ENCODE peak calls at places on chromosomes 7 and 10, in four cellular contexts. S is HT1080; G is brain microvascular endothelial cell; D is stimulated activated CD8-positive, alpha-beta memory T cell treated with anti-CD3 and anti-CD28 coated beads, Interleukin-4, amount 100 ng/mL, for 48 hours. J is an unnamed sample.

GRCh38 chr7:156074982-156075615 is 262.8 kb upstream of the SHH start:
- DNase-seq in G (no peak), S (no peak), D (no peak), J (no peak)

GRCh38 chr7:151010307-151011096 is 13.8 kb downstream of the ATG9B start:
- DNase-seq in G (no peak), S (no peak), D (peak; percentile 58), J (no peak)

GRCh38 chr7:137850586-137850985 is 3.8 kb upstream of the DGKI start:
- DNase-seq in D (no peak), S (peak; percentile 47), G (peak; percentile 31), J (no peak)

GRCh38 chr7:149860821-149861727 is 12.7 kb upstream of the ATP6V0E2 start:
- DNase-seq in S (no peak), G (no peak), D (no peak), J (no peak)

GRCh38 chr10:29554660-29555059 is 80.1 kb downstream of the SVIL start:
- DNase-seq in G (peak; percentile 65), D (peak; percentile 25), S (peak; percentile 37), J (no peak)

GRCh38 chr7:129914536-129915272 is 38.1 kb downstream of the UBE2H start:
- DNase-seq in S (no peak), G (no peak), D (no peak), J (no peak)

GRCh38 chr10:29532256-29532878 is 102.4 kb downstream of the SVIL start:
- DNase-seq in D (no peak), G (no peak), S (no peak), J (no peak)

GRCh38 chr7:36181668-36182067 is 28.6 kb downstream of the EEPD1 start:
- DNase-seq in D (no peak), G (no peak), S (no peak), J (no peak)

GRCh38 chr10:49601857-49602256 is 8.3 kb upstream of the SLC18A3 start:
- DNase-seq in D (no peak), G (peak; percentile 56), S (peak; percentile 66), J (peak; percentile 48)

GRCh38 chr7:121219031-121219430 is 109.8 kb upstream of the WNT16 start:
- DNase-seq in G (no peak), D (no peak), S (no peak), J (no peak)

GRCh38 chr10:677038-677437 is 12.4 kb downstream of the DIP2C start:
- DNase-seq in G (no peak), S (peak; percentile 61), D (no peak), J (no peak)

GRCh38 chr7:125127304-125127703 is 197.7 kb upstream of the POT1 start:
- DNase-seq in G (no peak), S (no peak), D (no peak), J (no peak)

GRCh38 chr10:106894675-106895074 is 269.8 kb downstream of the SORCS1 start:
- DNase-seq in D (no peak), G (no peak), S (no peak), J (no peak)

GRCh38 chr7:104845541-104845940 is 168.5 kb upstream of the KMT2E start:
- DNase-seq in S (no peak), G (no peak), D (no peak), J (no peak)

GRCh38 chr7:73909051-73909941 is 48.3 kb downstream of the TMEM270 start:
- DNase-seq in G (no peak), S (no peak), D (no peak), J (no peak)

GRCh38 chr10:121838931-121839330 is 88.9 kb downstream of the ATE1 start:
- DNase-seq in D (no peak), S (peak; percentile 50), G (no peak), J (no peak)

GRCh38 chr10:17226891-17227303 is 1.1 kb upstream of the VIM start:
- DNase-seq in D (no peak), G (no peak), S (peak; percentile 58), J (no peak)

GRCh38 chr7:46835556-46835955 is 746.4 kb downstream of the TNS3 start:
- DNase-seq in S (no peak), D (no peak), G (peak; percentile 16), J (no peak)